ENCODE peak calls at places on chromosomes 5 and 9, in nine cellular contexts. P is OCI-LY7, K is breast epithelium, G is psoas muscle, Y is cardiac fibroblast, U is astrocyte of the spinal cord, N is heart right ventricle, Z is fibroblast of lung, T is uterus. W is an unnamed sample.

GRCh38 chr5:119302916-119303897 is 52.6 kb upstream of the TNFAIP8 start:
- DNase-seq in U (peak; percentile 98), P (no peak), T (no peak), G (no peak), K (peak; percentile 30), Z (peak; percentile 99), Y (peak; percentile 95), N (peak; percentile 23), W (peak; percentile 95)

GRCh38 chr9:114085404-114085803 is 7.3 kb upstream of the AMBP start:
- DNase-seq in Y (no peak), G (no peak), N (no peak), P (no peak), K (no peak), T (peak; percentile 5), Z (no peak), U (no peak), W (no peak)

GRCh38 chr5:131587541-131587940 is 47.5 kb downstream of the RAPGEF6 start:
- DNase-seq in K (no peak), Y (no peak), G (no peak), P (no peak), Z (peak; percentile 45), U (peak; percentile 13), N (no peak), T (no peak), W (no peak)

GRCh38 chr5:141957367-141957993 is 522 bp downstream of the PCDH12 start:
- DNase-seq in K (no peak), N (no peak), U (no peak), Z (no peak), P (no peak), G (no peak), T (no peak), Y (no peak), W (no peak)

GRCh38 chr9:2289234-2289755 is 274.1 kb downstream of the SMARCA2 start:
- DNase-seq in Y (no peak), Z (no peak), T (no peak), P (no peak), K (no peak), N (no peak), G (no peak), U (no peak), W (no peak)

GRCh38 chr5:137078171-137078665 is 420.9 kb downstream of the SPOCK1 start:
- DNase-seq in G (no peak), K (no peak), P (no peak), T (no peak), U (peak; percentile 33), N (no peak), Y (peak; percentile 3), Z (peak; percentile 73), W (no peak)

GRCh38 chr9:89149726-89150125 is 28.9 kb downstream of the SHC3 start:
- DNase-seq in Z (peak; percentile 79), G (no peak), P (no peak), T (no peak), Y (peak; percentile 56), K (no peak), U (peak; percentile 54), N (no peak), W (no peak)

GRCh38 chr9:133874061-133874638 is 118.0 kb downstream of the VAV2 start:
- DNase-seq in P (no peak), Z (peak; percentile 95), N (no peak), Y (peak; percentile 45), K (no peak), T (no peak), G (no peak), U (peak; percentile 77), W (no peak)

GRCh38 chr5:124755565-124755964 is 9.1 kb upstream of the ZNF608 start:
- DNase-seq in P (peak; percentile 29), Z (peak; percentile 50), Y (no peak), G (no peak), T (no peak), U (no peak), N (no peak), K (no peak), W (no peak)

GRCh38 chr5:142720561-142721275 is 34.8 kb upstream of the FGF1 start:
- DNase-seq in P (no peak), Z (peak; percentile 49), N (no peak), U (no peak), G (no peak), T (no peak), K (peak; percentile 79), Y (no peak), W (no peak)

GRCh38 chr5:32230356-32231099 is 56.4 kb upstream of the GOLPH3 start:
- DNase-seq in P (peak; percentile 27), T (no peak), Y (no peak), N (no peak), Z (no peak), G (no peak), K (no peak), U (no peak), W (no peak)

GRCh38 chr5:60779431-60779830 is 64.6 kb downstream of the ELOVL7 start:
- DNase-seq in Z (peak; percentile 25), K (no peak), G (no peak), Y (no peak), T (no peak), U (peak; percentile 28), N (no peak), P (no peak), W (no peak)
- TF ChIP-seq CTCF in Z (no peak), K (no peak), G (no peak), Y (no peak), T (no peak), U (no peak), N (no peak), P (no peak), W (no peak)

GRCh38 chr5:115605436-115605835 is 3.2 kb upstream of the TICAM2 start:
- DNase-seq in G (no peak), T (no peak), Z (no peak), P (no peak), Y (no peak), U (no peak), N (no peak), K (no peak), W (no peak)

GRCh38 chr5:115599924-115600323 is 2.4 kb downstream of the TICAM2 start:
- DNase-seq in T (no peak), U (no peak), N (no peak), G (no peak), P (no peak), K (no peak), Y (peak; percentile 40), Z (peak; percentile 52), W (no peak)

GRCh38 chr5:115600771-115601170 is 1.5 kb downstream of the TICAM2 start:
- DNase-seq in T (no peak), G (no peak), K (no peak), U (peak; percentile 50), Z (peak; percentile 45), N (no peak), P (no peak), Y (no peak), W (no peak)

GRCh38 chr5:115601709-115602584 is at the start of gene TICAM2:
- DNase-seq in G (peak; percentile 81), U (peak; percentile 74), K (peak; percentile 29), T (peak; percentile 64), Y (peak; percentile 63), N (peak; percentile 70), Z (peak; percentile 83), P (peak; percentile 48), W (no peak)

GRCh38 chr5:115602585-115603125 is 376 bp upstream of the TICAM2 start:
- DNase-seq in G (no peak), Z (no peak), U (peak; percentile 51), P (no peak), T (no peak), N (no peak), K (no peak), Y (no peak), W (no peak)
- H3K4me3 ChIP-seq in G (peak overlapping the region; percentile 88), Z (peak overlapping the region; percentile 74), U (peak overlapping the region; percentile 76), P (peak overlapping the region; percentile 59), T (peak overlapping the region; percentile 46), N (peak overlapping the region; percentile 88), K (peak overlapping the region; percentile 86), Y (peak overlapping the region; percentile 78), W (peak overlapping the region; percentile 71)

DNA sequence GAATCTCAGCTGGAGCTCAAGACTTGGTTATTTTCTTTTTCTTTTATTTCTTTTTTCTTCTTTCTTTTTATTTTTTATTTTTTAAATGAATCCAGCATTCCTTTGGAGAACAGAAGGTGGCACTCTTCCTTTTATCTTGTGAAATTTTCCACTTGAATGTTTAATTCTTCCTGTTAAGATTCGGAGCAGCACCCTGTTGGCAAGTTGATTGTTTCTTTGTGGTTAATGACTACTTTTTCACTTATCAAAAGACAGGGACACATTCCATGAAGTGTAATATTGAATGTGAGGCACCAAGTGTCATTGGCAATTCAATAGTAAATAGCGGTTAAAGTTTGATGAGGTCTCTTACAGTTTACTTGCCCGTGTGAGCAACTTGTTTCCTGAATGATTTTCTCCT is 240.5 kb upstream of the CHD1 start:
- DNase-seq in K (no peak), N (no peak), U (peak; percentile 62), Z (peak; percentile 35), Y (peak; percentile 0), G (no peak), P (no peak), T (no peak), W (no peak)
- TF ChIP-seq CTCF in K (no peak), N (no peak), U (peak; percentile 52), Z (no peak), Y (no peak), G (no peak), P (peak; percentile 43), T (no peak), W (no peak)

GRCh38 chr5:160162910-160163309 is 43.7 kb upstream of the PWWP2A start:
- DNase-seq in U (no peak), P (no peak), T (no peak), Y (no peak), N (no peak), K (no peak), Z (no peak), G (no peak), W (no peak)
- H3K4me3 ChIP-seq in U (no peak overlapping the region), P (no peak overlapping the region), T (no peak overlapping the region), Y (no peak overlapping the region), N (no peak overlapping the region), K (no peak overlapping the region), Z (no peak overlapping the region), G (no peak overlapping the region), W (no peak overlapping the region)